ENCODE peak calls at places on chromosomes 7 and 10, in four cellular contexts. One of them, this sample, is unnamed.

GRCh38 chr10:32956365-32957197 is 1.4 kb downstream of the ITGB1 start:
- DNase-seq in OCI-M1: peak
- DNase-seq in HT-29: peak
- DNase-seq in HT1080: peak
- DNase-seq in this sample: peak

GRCh38 chr10:113978802-113979201 is 64.9 kb upstream of the ADRB1 start:
- DNase-seq in OCI-M1: no peak
- DNase-seq in HT-29: no peak
- DNase-seq in HT1080: no peak
- DNase-seq in this sample: no peak

GRCh38 chr7:66894463-66895080 is 26.5 kb upstream of the TMEM248 start:
- DNase-seq in OCI-M1: peak
- DNase-seq in HT-29: peak
- DNase-seq in HT1080: no peak
- DNase-seq in this sample: no peak

GRCh38 chr10:47421057-47421952 is 37.2 kb upstream of the ZNF488 start:
- DNase-seq in OCI-M1: no peak
- DNase-seq in HT-29: no peak
- DNase-seq in HT1080: peak
- DNase-seq in this sample: no peak

GRCh38 chr7:117661312-117661711 is 181.5 kb downstream of the CFTR start:
- DNase-seq in OCI-M1: no peak
- DNase-seq in HT-29: peak
- DNase-seq in HT1080: no peak
- DNase-seq in this sample: peak

GRCh38 chr10:110794808-110795207 is 76.9 kb upstream of the PDCD4 start:
- DNase-seq in OCI-M1: no peak
- DNase-seq in HT-29: no peak
- DNase-seq in HT1080: no peak
- DNase-seq in this sample: no peak

GRCh38 chr10:124593431-124593985 is 131.9 kb downstream of the LHPP start:
- DNase-seq in OCI-M1: no peak
- DNase-seq in HT-29: no peak
- DNase-seq in HT1080: no peak
- DNase-seq in this sample: no peak

GRCh38 chr10:93413252-93413689 is 68.9 kb downstream of the MYOF start:
- DNase-seq in OCI-M1: no peak
- DNase-seq in HT-29: no peak
- DNase-seq in HT1080: no peak
- DNase-seq in this sample: no peak

GRCh38 chr10:32795598-32796183 is 162.3 kb downstream of the ITGB1 start:
- DNase-seq in OCI-M1: peak
- DNase-seq in HT-29: peak
- DNase-seq in HT1080: peak
- DNase-seq in this sample: peak

GRCh38 chr10:29949411-29950011 is 109.9 kb downstream of the JCAD start:
- DNase-seq in OCI-M1: peak
- DNase-seq in HT-29: no peak
- DNase-seq in HT1080: peak
- DNase-seq in this sample: no peak

GRCh38 chr7:111900283-111900682 is 305.9 kb downstream of the DOCK4 start:
- DNase-seq in OCI-M1: no peak
- DNase-seq in HT-29: no peak
- DNase-seq in HT1080: no peak
- DNase-seq in this sample: no peak

GRCh38 chr7:96183163-96183562 is 138.7 kb downstream of the SLC25A13 start:
- DNase-seq in OCI-M1: no peak
- DNase-seq in HT-29: no peak
- DNase-seq in HT1080: no peak
- DNase-seq in this sample: no peak

GRCh38 chr10:1122349-1122748 is 66.2 kb downstream of the WDR37 start:
- DNase-seq in OCI-M1: no peak
- DNase-seq in HT-29: no peak
- DNase-seq in HT1080: no peak
- DNase-seq in this sample: no peak

GRCh38 chr10:130713105-130713504 is 576.9 kb downstream of the GLRX3 start:
- DNase-seq in OCI-M1: no peak
- DNase-seq in HT-29: no peak
- DNase-seq in HT1080: no peak
- DNase-seq in this sample: no peak

GRCh38 chr7:97004931-97005763 is at the start of gene DLX6:
- DNase-seq in OCI-M1: no peak
- DNase-seq in HT-29: no peak
- DNase-seq in HT1080: peak
- DNase-seq in this sample: no peak

GRCh38 chr7:131038153-131038552 is 289.5 kb upstream of the MKLN1 start:
- DNase-seq in OCI-M1: no peak
- DNase-seq in HT-29: no peak
- DNase-seq in HT1080: no peak
- DNase-seq in this sample: no peak

GRCh38 chr7:131424219-131424822 is 96.6 kb downstream of the MKLN1 start:
- DNase-seq in OCI-M1: peak
- DNase-seq in HT-29: peak
- DNase-seq in HT1080: peak
- DNase-seq in this sample: peak

GRCh38 chr7:94696981-94697670 is 41.2 kb upstream of the SGCE start:
- DNase-seq in OCI-M1: peak
- DNase-seq in HT-29: peak
- DNase-seq in HT1080: peak
- DNase-seq in this sample: peak

GRCh38 chr10:101397140-101397539 is 43.2 kb downstream of the BTRC start:
- DNase-seq in OCI-M1: peak
- DNase-seq in HT-29: peak
- DNase-seq in HT1080: peak
- DNase-seq in this sample: peak

GRCh38 chr7:151299530-151299929 is 42.1 kb upstream of the NUB1 start:
- DNase-seq in OCI-M1: no peak
- DNase-seq in HT-29: no peak
- DNase-seq in HT1080: no peak
- DNase-seq in this sample: no peak

GRCh38 chr10:90274721-90275468 is 573.5 kb downstream of the KIF20B start:
- DNase-seq in OCI-M1: peak
- DNase-seq in HT-29: no peak
- DNase-seq in HT1080: peak
- DNase-seq in this sample: no peak

GRCh38 chr7:25720427-25720826 is 431.6 kb upstream of the NFE2L3 start:
- DNase-seq in OCI-M1: no peak
- DNase-seq in HT-29: peak
- DNase-seq in HT1080: no peak
- DNase-seq in this sample: no peak

GRCh38 chr10:79933961-79934360 is 14.9 kb downstream of the SFTPD start:
- DNase-seq in OCI-M1: no peak
- DNase-seq in HT-29: no peak
- DNase-seq in HT1080: peak
- DNase-seq in this sample: no peak

GRCh38 chr10:102396751-102397151 is 1.2 kb downstream of the NFKB2 start:
- DNase-seq in OCI-M1: no peak
- DNase-seq in HT-29: no peak
- DNase-seq in HT1080: no peak
- DNase-seq in this sample: no peak

GRCh38 chr10:53453196-53453595 is 680.6 kb upstream of the MBL2 start:
- DNase-seq in OCI-M1: peak
- DNase-seq in HT-29: no peak
- DNase-seq in HT1080: peak
- DNase-seq in this sample: no peak

GRCh38 chr7:945147-945555 is 9.3 kb downstream of the ADAP1 start:
- DNase-seq in OCI-M1: no peak
- DNase-seq in HT-29: no peak
- DNase-seq in HT1080: no peak
- DNase-seq in this sample: no peak

GRCh38 chr10:635088-635861 is 54.2 kb downstream of the DIP2C start:
- DNase-seq in OCI-M1: no peak
- DNase-seq in HT-29: no peak
- DNase-seq in HT1080: no peak
- DNase-seq in this sample: no peak

GRCh38 chr7:30849565-30849964 is 62.1 kb upstream of the AQP1 start:
- DNase-seq in OCI-M1: no peak
- DNase-seq in HT-29: no peak
- DNase-seq in HT1080: no peak
- DNase-seq in this sample: no peak